ENCODE peak calls at places on chromosomes 6 and 20, in eight cellular contexts. E, Z, A, K, Q, C, L and J are unnamed samples. For H3K36me3, the result is how much of the 10 kb centered on the place peaks cover.

GRCh38 chr20:1377984-1378742 is 14.7 kb downstream of the FKBP1A start:
- DNase-seq in K (peak), E (no peak), A (no peak), C (no peak), L (no peak), Z (no peak), Q (no peak), J (peak)

GRCh38 chr6:44169154-44169553 is 10.5 kb downstream of the CAPN11 start:
- DNase-seq in C (no peak), Q (no peak), L (no peak), E (no peak), Z (no peak), K (no peak), A (no peak), J (no peak)

GRCh38 chr6:48614326-48614725 is 503.3 kb upstream of the PTCHD4 start:
- DNase-seq in K (no peak), Q (no peak), E (no peak), L (no peak), Z (no peak), A (no peak), C (no peak), J (no peak)

GRCh38 chr6:148747145-148747492 is 289 bp downstream of the UST start:
- DNase-seq in L (no peak), E (no peak), A (peak), K (peak), C (no peak), Z (peak), Q (peak), J (no peak)

GRCh38 chr6:67606905-67607828 is 1027.9 kb upstream of the ADGRB3 start:
- DNase-seq in Q (no peak), A (no peak), K (peak), C (peak), L (no peak), E (no peak), Z (no peak), J (no peak)

GRCh38 chr6:147507162-147508072 is 1.1 kb upstream of the SAMD5 start:
- DNase-seq in K (peak), A (peak), L (peak), Z (peak), E (no peak), Q (peak), C (peak), J (peak)

GRCh38 chr6:108114861-108115597 is 40.5 kb upstream of the OSTM1 start:
- DNase-seq in L (peak), C (peak), K (peak), A (peak), E (no peak), Z (peak), Q (peak), J (peak)

GRCh38 chr20:17648782-17649730 is 33.0 kb downstream of the RRBP1 start:
- DNase-seq in C (no peak), Q (no peak), L (no peak), E (no peak), K (no peak), A (peak), Z (no peak), J (no peak)

GRCh38 chr6:72037006-72037405 is 150.7 kb downstream of the RIMS1 start:
- DNase-seq in Q (no peak), C (no peak), A (no peak), L (no peak), E (no peak), K (no peak), Z (no peak), J (no peak)

GRCh38 chr6:142802124-142802523 is 142.9 kb downstream of the HIVEP2 start:
- DNase-seq in C (peak), A (no peak), K (peak), L (peak), Z (no peak), E (peak), Q (no peak), J (peak)

GRCh38 chr6:110951986-110952794 is 6.3 kb upstream of the GTF3C6 start:
- DNase-seq in Z (no peak), C (peak), Q (no peak), K (no peak), L (peak), A (no peak), E (no peak), J (peak)

GRCh38 chr6:121309768-121310473 is 24.4 kb downstream of the TBC1D32 start:
- DNase-seq in E (peak), Q (no peak), A (no peak), Z (no peak), C (no peak), K (no peak), L (no peak), J (peak)

GRCh38 chr6:90758741-90759140 is 171.9 kb upstream of the MAP3K7 start:
- DNase-seq in L (no peak), Z (no peak), Q (no peak), E (no peak), K (no peak), A (no peak), C (no peak), J (peak)

GRCh38 chr6:39182604-39183003 is 46.7 kb downstream of the KCNK5 start:
- DNase-seq in Q (no peak), C (no peak), K (no peak), Z (no peak), L (no peak), A (no peak), E (no peak), J (no peak)

GRCh38 chr6:85620308-85620707 is 22.4 kb downstream of the SYNCRIP start:
- DNase-seq in L (no peak), E (no peak), K (no peak), C (peak), Z (no peak), A (no peak), Q (no peak), J (no peak)

GRCh38 chr6:70221025-70221714 is 81.7 kb downstream of the COL9A1 start:
- DNase-seq in K (peak), C (no peak), E (no peak), Q (no peak), A (no peak), Z (no peak), L (peak), J (peak)

GRCh38 chr6:12921467-12921866 is 204.9 kb downstream of the PHACTR1 start:
- DNase-seq in L (no peak), A (no peak), Q (no peak), C (no peak), Z (no peak), K (no peak), E (no peak), J (no peak)

GRCh38 chr20:50758992-50759391 is 27.6 kb downstream of the PARD6B start:
- DNase-seq in Z (no peak), K (no peak), Q (no peak), C (no peak), E (no peak), L (no peak), A (no peak), J (no peak)

GRCh38 chr6:169099411-169100202 is 154.0 kb downstream of the THBS2 start:
- DNase-seq in L (peak), Z (no peak), C (peak), A (no peak), K (no peak), E (no peak), Q (no peak), J (peak)

GRCh38 chr20:24863356-24863755 is 85.7 kb upstream of the CST7 start:
- DNase-seq in Q (no peak), A (no peak), Z (no peak), E (no peak), C (peak), L (no peak), K (no peak), J (peak)

GRCh38 chr6:83958250-83958685 is 75.3 kb upstream of the MRAP2 start:
- DNase-seq in A (no peak), Z (no peak), E (peak), C (peak), Q (no peak), L (no peak), K (no peak), J (no peak)

GRCh38 chr6:157491571-157492232 is 110.7 kb downstream of the ZDHHC14 start:
- DNase-seq in A (no peak), K (no peak), E (no peak), L (no peak), Q (no peak), C (no peak), Z (no peak), J (no peak)

GRCh38 chr20:4025679-4026078 is 10.3 kb upstream of the RNF24 start:
- DNase-seq in A (no peak), C (no peak), K (no peak), E (no peak), Z (no peak), L (no peak), Q (no peak), J (no peak)

GRCh38 chr20:16035576-16035975 is 537.7 kb downstream of the KIF16B start:
- DNase-seq in Q (no peak), L (no peak), Z (no peak), E (no peak), C (no peak), K (no peak), A (no peak), J (no peak)

GRCh38 chr6:114304304-114304887 is 38.4 kb downstream of the HS3ST5 start:
- DNase-seq in Q (no peak), Z (no peak), K (peak), L (peak), E (no peak), C (no peak), A (no peak), J (peak)

GRCh38 chr20:5056801-5057599 is 55.7 kb upstream of the SLC23A2 start:
- DNase-seq in Q (peak), L (no peak), K (peak), A (no peak), E (no peak), Z (peak), C (peak), J (peak)

GRCh38 chr6:108174371-108175175 is 8.8 kb downstream of the NR2E1 start:
- DNase-seq in Q (no peak), K (no peak), L (peak), E (no peak), Z (no peak), A (no peak), C (peak), J (peak)

GRCh38 chr6:7818480-7819165 is 92.0 kb downstream of the TXNDC5 start:
- DNase-seq in Q (peak), L (no peak), K (peak), E (no peak), C (no peak), A (peak), Z (peak), J (no peak)

GRCh38 chr20:45419188-45420091 is 3.5 kb downstream of the PIGT start:
- DNase-seq in Z (peak), C (peak), L (no peak), E (peak), A (peak), K (peak), Q (peak), J (peak)

GRCh38 chr6:166842607-166843006 is 113.7 kb downstream of the RNASET2 start:
- DNase-seq in L (no peak), A (no peak), Q (no peak), K (no peak), E (no peak), Z (no peak), C (no peak), J (no peak)

GRCh38 chr6:159062564-159062945 is 17.8 kb upstream of the TAGAP start:
- DNase-seq in C (no peak), Q (no peak), L (no peak), K (no peak), E (no peak), Z (no peak), A (no peak), J (no peak)

GRCh38 chr6:75437451-75438185 is 56.0 kb downstream of the FILIP1 start:
- DNase-seq in K (no peak), A (peak), Z (peak), Q (no peak), C (peak), E (peak), L (no peak), J (peak)

GRCh38 chr6:39684790-39685485 is 40.3 kb downstream of the KIF6 start:
- DNase-seq in E (no peak), Z (no peak), Q (no peak), C (no peak), K (no peak), A (no peak), L (no peak), J (peak)

GRCh38 chr20:35020108-35021031 is 64.7 kb downstream of the MYH7B start:
- DNase-seq in E (no peak), L (no peak), Q (no peak), K (no peak), A (peak), Z (no peak), C (no peak), J (no peak)
- H3K36me3 ChIP-seq in E (under half), L (under half), Q (half or more), K (under half), A (half or more), Z (under half), C (half or more), J (under half)

GRCh38 chr20:19783966-19784401 is 25.9 kb downstream of the RIN2 start:
- DNase-seq in Q (peak), L (no peak), A (no peak), Z (peak), C (peak), K (peak), E (no peak), J (peak)
- TF ChIP-seq CTCF in Q (no peak), L (no peak), A (no peak), Z (no peak), C (no peak), K (peak), E (no peak), J (peak)

GRCh38 chr6:2626381-2626780 is 124.3 kb downstream of the MYLK4 start:
- DNase-seq in C (peak), K (no peak), Z (no peak), Q (no peak), E (no peak), A (no peak), L (no peak), J (no peak)

GRCh38 chr6:2625581-2625980 is 125.1 kb downstream of the MYLK4 start:
- DNase-seq in L (no peak), Z (no peak), E (no peak), K (no peak), A (no peak), C (no peak), Q (no peak), J (no peak)

GRCh38 chr6:2624177-2624576 is 126.5 kb downstream of the MYLK4 start:
- DNase-seq in C (no peak), K (no peak), Z (peak), L (no peak), A (no peak), E (no peak), Q (no peak), J (no peak)

GRCh38 chr6:2622683-2623082 is 128.0 kb downstream of the MYLK4 start:
- DNase-seq in K (no peak), C (peak), E (no peak), Q (no peak), L (no peak), Z (peak), A (no peak), J (no peak)

GRCh38 chr6:2623348-2623747 is 127.4 kb downstream of the MYLK4 start:
- DNase-seq in E (no peak), Q (no peak), Z (no peak), L (no peak), K (no peak), C (peak), A (no peak), J (peak)
- H3K4me3 ChIP-seq in E (no peak), Q (no peak), Z (no peak), L (no peak), K (no peak), C (no peak), A (no peak), J (no peak)

DNA sequence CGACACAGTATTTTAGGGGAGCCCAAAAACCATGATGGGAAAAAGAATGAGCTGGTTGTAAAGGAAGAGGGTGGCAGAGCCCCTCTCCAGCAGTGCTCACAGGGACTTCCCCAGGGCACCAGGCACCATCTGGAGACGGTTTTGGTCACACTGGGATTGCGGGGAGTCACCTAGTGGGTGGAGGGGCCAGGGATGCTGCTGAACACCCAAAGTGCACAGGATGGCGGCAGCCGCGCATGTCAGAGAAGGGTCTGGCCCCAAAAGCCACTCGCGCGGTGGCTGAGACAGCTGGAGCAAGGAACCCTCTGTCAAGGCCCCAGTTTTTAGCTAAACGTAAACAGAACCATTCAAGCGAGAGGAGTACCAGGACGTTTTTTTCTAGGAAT is 10.8 kb downstream of the CTSZ start:
- DNase-seq in C (no peak), L (no peak), A (peak), Q (no peak), Z (no peak), E (no peak), K (no peak), J (no peak)
- H3K36me3 ChIP-seq in C (half or more), L (under half), A (half or more), Q (half or more), Z (under half), E (under half), K (under half), J (under half)

GRCh38 chr6:36061236-36061635 is 33.6 kb downstream of the MAPK14 start:
- DNase-seq in E (no peak), Z (no peak), A (no peak), C (no peak), K (no peak), L (no peak), Q (no peak), J (no peak)
- TF ChIP-seq CTCF in E (no peak), Z (no peak), A (no peak), C (no peak), K (no peak), L (no peak), Q (no peak), J (no peak)

GRCh38 chr20:35899064-35899463 is 55.2 kb downstream of the SCAND1 start:
- DNase-seq in Q (no peak), L (no peak), A (no peak), Z (no peak), E (no peak), K (no peak), C (no peak), J (no peak)

GRCh38 chr20:35891375-35891774 is 62.9 kb downstream of the SCAND1 start:
- DNase-seq in K (no peak), Q (no peak), Z (no peak), E (peak), L (no peak), C (no peak), A (no peak), J (no peak)

GRCh38 chr20:35892871-35893270 is 61.4 kb downstream of the SCAND1 start:
- DNase-seq in Q (no peak), A (no peak), Z (no peak), K (no peak), L (no peak), E (no peak), C (no peak), J (no peak)

GRCh38 chr20:35893942-35894341 is 60.4 kb downstream of the SCAND1 start:
- DNase-seq in C (no peak), E (no peak), L (no peak), K (no peak), Z (no peak), Q (no peak), A (no peak), J (no peak)

DNA sequence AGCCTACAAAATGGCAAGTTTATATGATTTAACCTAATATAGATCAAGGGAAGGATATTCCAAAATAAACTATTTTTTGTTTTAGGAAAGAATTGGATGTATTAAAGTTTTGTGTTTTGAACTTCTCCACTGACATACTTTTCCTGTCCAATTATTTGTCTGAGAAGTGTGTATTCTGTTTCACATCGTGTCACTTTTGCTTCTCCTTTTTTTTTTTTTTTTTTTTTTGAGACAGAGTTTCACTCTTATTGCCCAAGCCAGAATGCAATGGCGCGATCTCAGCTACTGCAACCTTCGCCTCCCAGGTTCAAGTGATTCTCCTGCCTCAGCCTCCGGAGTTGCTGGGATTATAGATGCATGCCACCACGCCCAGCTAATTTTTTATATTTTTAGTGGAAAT is 58.8 kb downstream of the SCAND1 start:
- DNase-seq in Z (no peak), A (no peak), C (no peak), K (no peak), E (no peak), Q (no peak), L (no peak), J (no peak)
- H3K4me3 ChIP-seq in Z (no peak), A (no peak), C (no peak), K (no peak), E (no peak), Q (no peak), L (no peak), J (no peak)

DNA sequence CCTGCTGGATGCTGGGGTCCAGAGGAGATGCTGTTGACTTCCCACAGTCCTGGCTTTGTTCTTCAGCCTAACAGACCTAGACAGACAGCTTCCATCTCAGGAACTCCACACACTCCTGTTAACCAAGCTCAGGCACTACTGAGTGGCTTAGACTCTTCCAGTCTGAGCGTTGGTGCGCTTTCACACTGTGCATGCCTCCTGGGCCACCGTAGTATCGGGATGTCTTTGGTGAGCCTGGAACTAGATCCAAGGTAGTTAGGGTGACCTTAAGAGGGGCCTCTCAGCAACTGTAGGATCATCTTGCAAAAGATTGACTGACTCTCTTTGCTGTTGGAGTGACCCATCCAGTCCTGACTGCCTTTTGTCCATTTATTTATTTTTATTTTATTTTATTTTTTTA is 10.1 kb downstream of the SCAND1 start:
- DNase-seq in L (no peak), E (no peak), Q (no peak), Z (no peak), C (no peak), K (no peak), A (no peak), J (no peak)
- H3K36me3 ChIP-seq in L (under half), E (under half), Q (half or more), Z (under half), C (under half), K (under half), A (half or more), J (under half)

GRCh38 chr20:52193886-52194545 is 2.4 kb upstream of the ZFP64 start:
- DNase-seq in C (no peak), Q (no peak), E (no peak), Z (no peak), K (no peak), A (no peak), L (peak), J (peak)

GRCh38 chr20:52191132-52191435 is 495 bp downstream of the ZFP64 start:
- DNase-seq in C (no peak), L (no peak), A (no peak), K (no peak), Q (no peak), E (no peak), Z (no peak), J (peak)

GRCh38 chr20:52193133-52193532 is 1.6 kb upstream of the ZFP64 start:
- DNase-seq in L (no peak), Q (no peak), K (no peak), C (no peak), E (no peak), A (no peak), Z (no peak), J (no peak)

GRCh38 chr20:52191436-52192295 is at the start of gene ZFP64:
- DNase-seq in E (peak), Q (peak), Z (peak), K (peak), L (peak), A (peak), C (peak), J (peak)

GRCh38 chr20:52192296-52193007 is 873 bp upstream of the ZFP64 start:
- DNase-seq in A (no peak), Q (peak), K (no peak), Z (peak), L (no peak), C (no peak), E (no peak), J (no peak)
- TF ChIP-seq CTCF in A (peak), Q (peak), K (peak), Z (no peak), L (no peak), C (peak), E (peak), J (peak)